ENCODE peak calls at places on chromosomes 13 and 19, in ten cellular contexts. L is brain pericyte; W is AG08396; P is activated effector memory CD4-positive, alpha-beta T cell treated with Interleukin-2 at 50 U/mL for 16 hours; O is stimulated activated CD8-positive, alpha-beta memory T cell treated with anti-CD3 and anti-CD28 coated beads, Interleukin-2, amount 100 ng/mL, for 1 hour; A is AG10803; V is Daoy; B is PC-9; Z is glutamatergic neuron; N is ELF-1. I is an unnamed sample.
A peak's percentile ranks its signal among the peaks of the same experiment; 100 is the strongest.

GRCh38 chr19:49165111-49165750 is 7.6 kb downstream of the TRPM4 start:
- DNase-seq in L (no peak), W (no peak), P (no peak), O (no peak), A (no peak), V (no peak), B (peak; percentile 49), Z (no peak), N (peak; percentile 14), I (no peak)

GRCh38 chr19:32203161-32203560 is 142.2 kb upstream of the ZNF507 start:
- DNase-seq in L (no peak), W (no peak), P (no peak), O (no peak), A (no peak), V (no peak), B (no peak), Z (no peak), N (no peak), I (no peak)

GRCh38 chr19:6590458-6591319 is at the start of gene CD70:
- DNase-seq in L (no peak), W (peak; percentile 20), P (peak; percentile 31), O (peak; percentile 10), A (no peak), V (peak; percentile 89), B (no peak), Z (peak; percentile 55), N (peak; percentile 76), I (peak; percentile 33)

GRCh38 chr13:86476656-86477055 is 677.4 kb upstream of the SLITRK6 start:
- DNase-seq in L (no peak), W (no peak), P (no peak), O (no peak), A (no peak), V (no peak), B (no peak), Z (no peak), N (no peak), I (no peak)

GRCh38 chr13:109998808-109999528 is 212.6 kb upstream of the IRS2 start:
- DNase-seq in L (no peak), W (peak; percentile 30), P (no peak), O (no peak), A (peak; percentile 68), V (peak; percentile 80), B (peak; percentile 71), Z (no peak), N (no peak), I (no peak)

GRCh38 chr19:42406111-42406510 is 16.0 kb upstream of the CNFN start:
- DNase-seq in L (no peak), W (no peak), P (no peak), O (no peak), A (no peak), V (no peak), B (no peak), Z (no peak), N (no peak), I (no peak)

GRCh38 chr13:46687810-46688209 is 109.2 kb downstream of the ESD start:
- DNase-seq in L (no peak), W (peak; percentile 18), P (no peak), O (no peak), A (no peak), V (peak; percentile 41), B (peak; percentile 21), Z (no peak), N (peak; percentile 44), I (no peak)

GRCh38 chr13:99086869-99087129 is 108.9 kb upstream of the DOCK9 start:
- DNase-seq in L (no peak), W (no peak), P (no peak), O (no peak), A (no peak), V (peak; percentile 53), B (no peak), Z (no peak), N (no peak), I (no peak)

GRCh38 chr13:110486061-110486780 is 75.3 kb downstream of the RAB20 start:
- DNase-seq in L (no peak), W (no peak), P (no peak), O (no peak), A (no peak), V (no peak), B (no peak), Z (no peak), N (peak; percentile 83), I (no peak)

GRCh38 chr19:2488405-2488941 is 12.5 kb downstream of the GADD45B start:
- DNase-seq in L (no peak), W (peak; percentile 12), P (no peak), O (no peak), A (no peak), V (no peak), B (no peak), Z (no peak), N (no peak), I (no peak)

GRCh38 chr13:111387026-111387871 is 66.8 kb downstream of the TEX29 start:
- DNase-seq in L (no peak), W (no peak), P (no peak), O (no peak), A (no peak), V (peak; percentile 13), B (no peak), Z (peak; percentile 3), N (no peak), I (no peak)

GRCh38 chr13:44765076-44765475 is 188.9 kb upstream of the TSC22D1 start:
- DNase-seq in L (no peak), W (no peak), P (no peak), O (no peak), A (no peak), V (no peak), B (no peak), Z (no peak), N (peak; percentile 27), I (no peak)

GRCh38 chr19:36340786-36341386 is 38.1 kb downstream of the ZFP14 start:
- DNase-seq in L (no peak), W (no peak), P (no peak), O (no peak), A (no peak), V (no peak), B (no peak), Z (no peak), N (no peak), I (no peak)

GRCh38 chr19:31349160-31349881 is at the start of gene TSHZ3:
- DNase-seq in L (peak; percentile 43), W (peak; percentile 85), P (no peak), O (no peak), A (peak; percentile 89), V (peak; percentile 92), B (no peak), Z (peak; percentile 78), N (peak; percentile 24), I (peak; percentile 32)

GRCh38 chr19:53849237-53849676 is 18.4 kb upstream of the MYADM start:
- DNase-seq in L (no peak), W (no peak), P (no peak), O (no peak), A (peak; percentile 92), V (peak; percentile 47), B (no peak), Z (no peak), N (no peak), I (no peak)

GRCh38 chr19:41997851-41998229 is 3.8 kb upstream of the ATP1A3 start:
- DNase-seq in L (no peak), W (no peak), P (no peak), O (no peak), A (no peak), V (no peak), B (no peak), Z (peak; percentile 89), N (peak; percentile 11), I (no peak)

GRCh38 chr19:16363133-16363851 is 38.7 kb downstream of the KLF2 start:
- DNase-seq in L (no peak), W (no peak), P (no peak), O (no peak), A (no peak), V (no peak), B (peak; percentile 10), Z (no peak), N (no peak), I (no peak)

GRCh38 chr19:18736415-18737336 is 53.2 kb downstream of the CRTC1 start:
- DNase-seq in L (no peak), W (no peak), P (no peak), O (no peak), A (no peak), V (no peak), B (no peak), Z (no peak), N (no peak), I (no peak)